ENCODE peak calls at places on chromosomes 6 and 20, in nine cellular contexts. I, E, K, X, O, D, Y, W and V are unnamed samples.
A peak's percentile ranks its signal among the peaks of the same experiment; 100 is the strongest.

GRCh38 chr20:20463933-20464374 is 96.0 kb downstream of the INSM1 start:
- DNase-seq in K (no peak), O (no peak), W (no peak), I (no peak), X (no peak), E (no peak), Y (no peak), D (peak; percentile 77), V (no peak)

GRCh38 chr20:36255445-36255844 is 19.2 kb downstream of the AAR2 start:
- DNase-seq in O (no peak), X (no peak), W (no peak), K (no peak), Y (no peak), I (no peak), D (no peak), E (no peak), V (no peak)

GRCh38 chr6:37585523-37585905 is 85.8 kb upstream of the CCDC167 start:
- DNase-seq in O (no peak), Y (no peak), K (no peak), X (no peak), D (no peak), W (no peak), E (no peak), I (no peak), V (no peak)

GRCh38 chr6:103893082-103893481 is 966.6 kb downstream of the HACE1 start:
- DNase-seq in K (no peak), W (no peak), E (no peak), Y (no peak), I (peak; percentile 22), O (no peak), D (peak; percentile 40), X (no peak), V (no peak)

GRCh38 chr6:33073431-33073871 is at the start of gene HLA-DPA1:
- DNase-seq in X (peak; percentile 63), E (peak; percentile 11), W (no peak), O (no peak), Y (no peak), K (no peak), I (peak; percentile 38), D (no peak), V (peak; percentile 24)

GRCh38 chr6:134041093-134041492 is 11.3 kb downstream of the SLC2A12 start:
- DNase-seq in X (no peak), W (no peak), K (peak; percentile 57), D (peak; percentile 67), E (no peak), I (no peak), O (no peak), Y (no peak), V (no peak)

GRCh38 chr20:9031951-9032350 is 36.9 kb upstream of the PLCB4 start:
- DNase-seq in I (no peak), K (no peak), X (no peak), O (no peak), D (no peak), Y (no peak), W (no peak), E (no peak), V (no peak)

GRCh38 chr6:129073651-129074419 is 190.9 kb downstream of the LAMA2 start:
- DNase-seq in X (no peak), O (no peak), Y (no peak), K (no peak), W (no peak), E (no peak), I (no peak), D (peak; percentile 14), V (no peak)

GRCh38 chr6:137223370-137224131 is 4.4 kb upstream of the IFNGR1 start:
- DNase-seq in W (no peak), I (no peak), Y (no peak), D (peak; percentile 92), E (no peak), K (no peak), X (no peak), O (no peak), V (no peak)

GRCh38 chr6:116562614-116563013 is 8.7 kb upstream of the RWDD1 start:
- DNase-seq in W (no peak), O (no peak), D (no peak), K (no peak), E (no peak), Y (no peak), X (no peak), I (no peak), V (no peak)

GRCh38 chr6:79544939-79545450 is 7.8 kb upstream of the LCA5 start:
- DNase-seq in D (peak; percentile 99), Y (peak; percentile 82), E (no peak), X (no peak), W (peak; percentile 82), I (peak; percentile 75), K (peak; percentile 83), O (peak; percentile 41), V (no peak)

GRCh38 chr6:4355241-4355640 is 219.9 kb upstream of the ECI2 start:
- DNase-seq in O (peak; percentile 33), D (peak; percentile 76), W (no peak), Y (no peak), K (peak; percentile 71), I (no peak), E (no peak), X (no peak), V (no peak)

GRCh38 chr6:77467038-77467437 is 3.7 kb upstream of the HTR1B start:
- DNase-seq in D (peak; percentile 38), K (no peak), Y (no peak), I (no peak), E (no peak), W (no peak), O (no peak), X (no peak), V (no peak)

GRCh38 chr6:148700047-148700712 is 46.6 kb upstream of the UST start:
- DNase-seq in O (no peak), Y (no peak), I (no peak), E (no peak), K (no peak), D (no peak), X (no peak), W (no peak), V (no peak)

GRCh38 chr6:82570083-82570482 is 206.5 kb downstream of the TPBG start:
- DNase-seq in D (peak; percentile 32), Y (peak; percentile 84), K (no peak), E (no peak), O (no peak), X (no peak), I (peak; percentile 42), W (no peak), V (no peak)

GRCh38 chr6:122726649-122727048 is 52.9 kb upstream of the FABP7 start:
- DNase-seq in Y (no peak), I (peak; percentile 2), D (peak; percentile 27), X (no peak), O (no peak), W (no peak), K (no peak), E (no peak), V (no peak)

GRCh38 chr6:168158280-168158979 is 79.4 kb upstream of the FRMD1 start:
- DNase-seq in I (no peak), K (no peak), W (no peak), D (peak; percentile 7), Y (no peak), E (no peak), X (no peak), O (no peak), V (no peak)

GRCh38 chr6:35297541-35298481 is at the start of gene DEF6:
- DNase-seq in Y (peak; percentile 46), D (peak; percentile 83), K (peak; percentile 95), I (peak; percentile 49), W (peak; percentile 83), X (peak; percentile 90), O (no peak), E (peak; percentile 82), V (peak; percentile 84)

GRCh38 chr6:16043171-16044142 is 85.4 kb upstream of the MYLIP start:
- DNase-seq in K (no peak), O (no peak), X (no peak), E (no peak), I (no peak), Y (no peak), D (no peak), W (no peak), V (no peak)

GRCh38 chr6:155177369-155177961 is 86.3 kb upstream of the CLDN20 start:
- DNase-seq in W (no peak), D (peak; percentile 84), E (no peak), I (peak; percentile 45), O (no peak), Y (peak; percentile 37), K (no peak), X (no peak), V (no peak)

GRCh38 chr6:118283759-118284158 is 264.3 kb upstream of the PLN start:
- DNase-seq in Y (peak; percentile 22), I (peak; percentile 48), O (no peak), K (peak; percentile 39), X (no peak), W (no peak), E (peak; percentile 15), D (peak; percentile 68), V (peak; percentile 57)

GRCh38 chr20:34337982-34338756 is 24.9 kb upstream of the ITCH start:
- DNase-seq in X (no peak), Y (no peak), O (no peak), D (no peak), W (no peak), I (no peak), K (no peak), E (no peak), V (no peak)

GRCh38 chr20:59925894-59926293 is 7.5 kb downstream of the SYCP2 start:
- DNase-seq in Y (no peak), K (no peak), O (no peak), X (no peak), W (no peak), E (no peak), D (no peak), I (no peak), V (no peak)

GRCh38 chr20:38649275-38649891 is 47.8 kb downstream of the ARHGAP40 start:
- DNase-seq in K (peak; percentile 74), Y (no peak), I (peak; percentile 72), D (no peak), O (no peak), W (no peak), E (no peak), X (no peak), V (no peak)

GRCh38 chr6:108167449-108167903 is 1.7 kb downstream of the NR2E1 start:
- DNase-seq in X (no peak), Y (no peak), K (no peak), I (no peak), D (no peak), W (no peak), O (no peak), E (no peak), V (no peak)

GRCh38 chr6:33699131-33699530 is 12.4 kb downstream of the UQCC2 start:
- DNase-seq in I (no peak), D (no peak), X (no peak), Y (no peak), E (no peak), O (no peak), K (no peak), W (peak; percentile 39), V (no peak)

GRCh38 chr20:35978041-35978513 is 9.7 kb downstream of the CNBD2 start:
- DNase-seq in I (no peak), E (no peak), O (no peak), D (no peak), W (no peak), Y (no peak), K (no peak), X (no peak), V (no peak)

GRCh38 chr20:33522256-33522820 is 32.4 kb downstream of the CBFA2T2 start:
- DNase-seq in D (no peak), K (no peak), O (no peak), X (no peak), I (no peak), Y (no peak), E (no peak), W (no peak), V (no peak)

GRCh38 chr6:69913361-69913760 is 47.0 kb downstream of the COL19A1 start:
- DNase-seq in E (no peak), I (no peak), D (no peak), W (no peak), X (no peak), Y (no peak), O (no peak), K (no peak), V (no peak)

GRCh38 chr6:143090314-143091044 is 29.8 kb downstream of the AIG1 start:
- DNase-seq in E (no peak), D (no peak), I (no peak), X (no peak), O (no peak), K (no peak), Y (no peak), W (no peak), V (peak; percentile 12)

GRCh38 chr20:50017160-50017559 is 34.4 kb downstream of the SNAI1 start:
- DNase-seq in X (no peak), E (no peak), O (no peak), W (no peak), K (no peak), I (no peak), D (no peak), Y (no peak), V (no peak)